ENCODE peak calls at places on chromosome 22, in nine cellular contexts. W is NT2/D1; E is NCI-H2029; H is PC-3; P is T-cell; Q is lung; K is COR-L47; Z is activated CD4-positive, alpha-beta T cell treated with anti-CD3 and anti-CD28 coated beads, Interleukin-2, amount 50 U/mL, for 1 hour; L is activated CD8-positive, alpha-beta memory T cell treated with anti-CD3 and anti-CD28 coated beads, Interleukin-2, amount 50 U/mL, for 4 hours. R is an unnamed sample.

GRCh38 chr22:49380828-49381114 is 446.9 kb downstream of the BRD1 start:
- DNase-seq in P (no peak), Z (no peak), E (no peak), L (no peak), Q (no peak), H (no peak), W (no peak), K (peak; percentile 45), R (no peak)

GRCh38 chr22:35102663-35103062 is 36.7 kb downstream of the ISX start:
- DNase-seq in Z (no peak), P (no peak), Q (peak; percentile 35), L (no peak), E (no peak), K (no peak), H (peak; percentile 4), W (peak; percentile 44), R (no peak)

GRCh38 chr22:37416806-37417205 is 10.5 kb downstream of the ELFN2 start:
- DNase-seq in H (no peak), P (no peak), E (no peak), Z (peak; percentile 26), Q (no peak), L (no peak), W (no peak), K (peak; percentile 40), R (no peak)

GRCh38 chr22:42688241-42688913 is 32.3 kb downstream of the A4GALT start:
- DNase-seq in H (peak; percentile 84), P (no peak), L (no peak), W (peak; percentile 33), Z (no peak), Q (peak; percentile 81), E (peak; percentile 46), K (peak; percentile 33), R (peak; percentile 38)

GRCh38 chr22:27518583-27519437 is 282.7 kb downstream of the MN1 start:
- DNase-seq in P (no peak), Z (no peak), L (no peak), H (no peak), Q (no peak), W (no peak), E (no peak), K (no peak), R (no peak)

GRCh38 chr22:35739642-35740041 is 22.0 kb downstream of the APOL5 start:
- DNase-seq in H (peak; percentile 15), E (no peak), W (no peak), K (peak; percentile 6), Z (no peak), L (no peak), P (no peak), Q (no peak), R (no peak)

GRCh38 chr22:29313126-29314071 is 2.1 kb downstream of the RASL10A start:
- DNase-seq in Z (no peak), Q (no peak), H (no peak), W (no peak), P (no peak), E (no peak), L (no peak), K (no peak), R (no peak)

GRCh38 chr22:31923166-31923565 is 21.2 kb upstream of the YWHAH start:
- DNase-seq in W (no peak), P (no peak), Q (no peak), E (no peak), H (no peak), Z (no peak), L (no peak), K (no peak), R (no peak)

GRCh38 chr22:19757140-19757984 is 3.2 kb upstream of the TBX1 start:
- DNase-seq in Q (no peak), W (no peak), E (no peak), L (no peak), Z (no peak), P (no peak), H (no peak), K (no peak), R (no peak)

GRCh38 chr22:21568207-21569075 is 927 bp downstream of the UBE2L3 start:
- DNase-seq in L (no peak), Z (peak; percentile 28), H (no peak), P (peak; percentile 1), E (no peak), Q (no peak), W (no peak), K (no peak), R (no peak)

GRCh38 chr22:18104566-18104965 is 6.0 kb upstream of the TUBA8 start:
- DNase-seq in K (no peak), P (no peak), Q (no peak), E (no peak), H (no peak), Z (no peak), W (no peak), L (no peak), R (no peak)

GRCh38 chr22:50178871-50179869 is 6.5 kb upstream of the TRABD start:
- DNase-seq in W (no peak), H (no peak), E (no peak), Q (no peak), P (no peak), L (no peak), K (no peak), Z (no peak), R (no peak)

GRCh38 chr22:45239378-45240136 is 1.1 kb downstream of the KIAA0930 start:
- DNase-seq in L (no peak), K (no peak), Q (no peak), Z (no peak), W (no peak), H (no peak), P (no peak), E (no peak), R (no peak)

GRCh38 chr22:47123006-47123826 is 360.8 kb downstream of the TBC1D22A start:
- DNase-seq in E (no peak), K (no peak), W (no peak), P (no peak), Q (no peak), L (no peak), Z (no peak), H (no peak), R (no peak)